ENCODE peak calls at places on chromosomes 2 and 18, in seven cellular contexts. One of them, this sample, is unnamed.

GRCh38 chr2:106885326-106885725 is 641 bp downstream of the ST6GAL2 start:
- DNase-seq in heart right ventricle: no peak
- DNase-seq in bronchial epithelial cell: no peak
- DNase-seq in upper lobe of right lung: no peak
- DNase-seq in DND-41: no peak
- DNase-seq in astrocyte of the spinal cord: peak; percentile 41
- DNase-seq in fibroblast of the aortic adventitia: no peak
- DNase-seq in this sample: no peak

GRCh38 chr2:167438206-167438605 is 549.9 kb downstream of the XIRP2 start:
- DNase-seq in fibroblast of the aortic adventitia: no peak
- DNase-seq in bronchial epithelial cell: peak; percentile 69
- DNase-seq in heart right ventricle: no peak
- DNase-seq in upper lobe of right lung: no peak
- DNase-seq in astrocyte of the spinal cord: peak; percentile 77
- DNase-seq in DND-41: no peak
- DNase-seq in this sample: no peak

GRCh38 chr2:171436307-171436706 is 2.3 kb downstream of the DCAF17 start:
- DNase-seq in bronchial epithelial cell: peak; percentile 93
- DNase-seq in DND-41: no peak
- DNase-seq in heart right ventricle: no peak
- DNase-seq in astrocyte of the spinal cord: peak; percentile 80
- DNase-seq in upper lobe of right lung: no peak
- DNase-seq in fibroblast of the aortic adventitia: peak; percentile 77
- DNase-seq in this sample: no peak

GRCh38 chr2:42834161-42834560 is 41.8 kb upstream of the HAAO start:
- DNase-seq in DND-41: no peak
- DNase-seq in bronchial epithelial cell: no peak
- DNase-seq in fibroblast of the aortic adventitia: no peak
- DNase-seq in astrocyte of the spinal cord: no peak
- DNase-seq in upper lobe of right lung: peak; percentile 63
- DNase-seq in heart right ventricle: no peak
- DNase-seq in this sample: no peak

GRCh38 chr2:133657591-133657990 is 89.3 kb upstream of the NCKAP5 start:
- DNase-seq in DND-41: no peak
- DNase-seq in heart right ventricle: no peak
- DNase-seq in bronchial epithelial cell: no peak
- DNase-seq in upper lobe of right lung: no peak
- DNase-seq in astrocyte of the spinal cord: peak; percentile 82
- DNase-seq in fibroblast of the aortic adventitia: no peak
- DNase-seq in this sample: no peak

GRCh38 chr2:43000242-43001054 is 208.1 kb upstream of the HAAO start:
- DNase-seq in upper lobe of right lung: no peak
- DNase-seq in fibroblast of the aortic adventitia: no peak
- DNase-seq in astrocyte of the spinal cord: no peak
- DNase-seq in heart right ventricle: no peak
- DNase-seq in DND-41: no peak
- DNase-seq in bronchial epithelial cell: peak; percentile 40
- DNase-seq in this sample: peak; percentile 84

GRCh38 chr2:9002313-9002636 is 1.2 kb downstream of the MBOAT2 start:
- DNase-seq in upper lobe of right lung: no peak
- DNase-seq in heart right ventricle: no peak
- DNase-seq in DND-41: no peak
- DNase-seq in astrocyte of the spinal cord: peak; percentile 31
- DNase-seq in fibroblast of the aortic adventitia: peak; percentile 23
- DNase-seq in bronchial epithelial cell: peak; percentile 37
- DNase-seq in this sample: no peak

GRCh38 chr2:86023366-86023712 is 82.3 kb downstream of the POLR1A start:
- DNase-seq in astrocyte of the spinal cord: no peak
- DNase-seq in fibroblast of the aortic adventitia: no peak
- DNase-seq in bronchial epithelial cell: no peak
- DNase-seq in DND-41: no peak
- DNase-seq in heart right ventricle: no peak
- DNase-seq in upper lobe of right lung: no peak
- DNase-seq in this sample: no peak

GRCh38 chr2:64698668-64699444 is 45.1 kb upstream of the SERTAD2 start:
- DNase-seq in heart right ventricle: no peak
- DNase-seq in astrocyte of the spinal cord: peak; percentile 90
- DNase-seq in DND-41: no peak
- DNase-seq in upper lobe of right lung: no peak
- DNase-seq in bronchial epithelial cell: peak; percentile 84
- DNase-seq in fibroblast of the aortic adventitia: peak; percentile 73
- DNase-seq in this sample: no peak

GRCh38 chr2:223247136-223247535 is 195.1 kb downstream of the KCNE4 start:
- DNase-seq in astrocyte of the spinal cord: peak; percentile 55
- DNase-seq in heart right ventricle: no peak
- DNase-seq in upper lobe of right lung: no peak
- DNase-seq in fibroblast of the aortic adventitia: peak; percentile 60
- DNase-seq in DND-41: no peak
- DNase-seq in bronchial epithelial cell: peak; percentile 50
- DNase-seq in this sample: no peak

GRCh38 chr2:95334916-95335641 is 37.9 kb downstream of the KCNIP3 start:
- DNase-seq in heart right ventricle: no peak
- DNase-seq in astrocyte of the spinal cord: peak; percentile 51
- DNase-seq in DND-41: no peak
- DNase-seq in upper lobe of right lung: no peak
- DNase-seq in bronchial epithelial cell: peak; percentile 15
- DNase-seq in fibroblast of the aortic adventitia: peak; percentile 35
- DNase-seq in this sample: no peak

GRCh38 chr2:225512873-225513580 is 113.5 kb downstream of the NYAP2 start:
- DNase-seq in heart right ventricle: no peak
- DNase-seq in astrocyte of the spinal cord: peak; percentile 60
- DNase-seq in DND-41: no peak
- DNase-seq in upper lobe of right lung: no peak
- DNase-seq in fibroblast of the aortic adventitia: peak; percentile 43
- DNase-seq in bronchial epithelial cell: peak; percentile 60
- DNase-seq in this sample: no peak

GRCh38 chr18:50169149-50169548 is 25.8 kb downstream of the MYO5B start:
- DNase-seq in fibroblast of the aortic adventitia: no peak
- DNase-seq in upper lobe of right lung: no peak
- DNase-seq in bronchial epithelial cell: no peak
- DNase-seq in DND-41: no peak
- DNase-seq in heart right ventricle: no peak
- DNase-seq in astrocyte of the spinal cord: no peak
- DNase-seq in this sample: no peak

GRCh38 chr2:24870891-24871705 is 48.9 kb downstream of the ADCY3 start:
- DNase-seq in DND-41: no peak
- DNase-seq in bronchial epithelial cell: no peak
- DNase-seq in upper lobe of right lung: no peak
- DNase-seq in heart right ventricle: no peak
- DNase-seq in fibroblast of the aortic adventitia: no peak
- DNase-seq in astrocyte of the spinal cord: no peak
- DNase-seq in this sample: no peak

GRCh38 chr2:195586062-195586713 is 70.8 kb upstream of the SLC39A10 start:
- DNase-seq in DND-41: no peak
- DNase-seq in heart right ventricle: no peak
- DNase-seq in bronchial epithelial cell: no peak
- DNase-seq in upper lobe of right lung: no peak
- DNase-seq in fibroblast of the aortic adventitia: no peak
- DNase-seq in astrocyte of the spinal cord: no peak
- DNase-seq in this sample: no peak

GRCh38 chr2:1707771-1708351 is 36.5 kb downstream of the PXDN start:
- DNase-seq in fibroblast of the aortic adventitia: peak; percentile 98
- DNase-seq in heart right ventricle: peak; percentile 79
- DNase-seq in astrocyte of the spinal cord: peak; percentile 91
- DNase-seq in upper lobe of right lung: peak; percentile 71
- DNase-seq in DND-41: no peak
- DNase-seq in bronchial epithelial cell: peak; percentile 95
- DNase-seq in this sample: peak; percentile 59

GRCh38 chr2:53740170-53740569 is 27.4 kb upstream of the CHAC2 start:
- DNase-seq in DND-41: no peak
- DNase-seq in fibroblast of the aortic adventitia: peak; percentile 58
- DNase-seq in astrocyte of the spinal cord: peak; percentile 58
- DNase-seq in upper lobe of right lung: no peak
- DNase-seq in heart right ventricle: no peak
- DNase-seq in bronchial epithelial cell: peak; percentile 28
- DNase-seq in this sample: no peak

GRCh38 chr2:230627806-230628724 is 84.6 kb upstream of the CAB39 start:
- DNase-seq in bronchial epithelial cell: peak; percentile 55
- DNase-seq in heart right ventricle: no peak
- DNase-seq in upper lobe of right lung: no peak
- DNase-seq in astrocyte of the spinal cord: peak; percentile 56
- DNase-seq in DND-41: no peak
- DNase-seq in fibroblast of the aortic adventitia: peak; percentile 63
- DNase-seq in this sample: no peak

GRCh38 chr2:223954401-223954800 is 2.9 kb upstream of the MRPL44 start:
- DNase-seq in bronchial epithelial cell: peak; percentile 52
- DNase-seq in upper lobe of right lung: no peak
- DNase-seq in fibroblast of the aortic adventitia: peak; percentile 82
- DNase-seq in astrocyte of the spinal cord: peak; percentile 86
- DNase-seq in heart right ventricle: no peak
- DNase-seq in DND-41: no peak
- DNase-seq in this sample: no peak

GRCh38 chr2:207041279-207041678 is 102.0 kb downstream of the CPO start:
- DNase-seq in bronchial epithelial cell: no peak
- DNase-seq in heart right ventricle: no peak
- DNase-seq in DND-41: no peak
- DNase-seq in astrocyte of the spinal cord: peak; percentile 28
- DNase-seq in upper lobe of right lung: no peak
- DNase-seq in fibroblast of the aortic adventitia: no peak
- DNase-seq in this sample: no peak

GRCh38 chr2:231666171-231667095 is 41.9 kb upstream of the PTMA start:
- DNase-seq in bronchial epithelial cell: peak; percentile 59
- DNase-seq in fibroblast of the aortic adventitia: peak; percentile 84
- DNase-seq in upper lobe of right lung: peak; percentile 98
- DNase-seq in astrocyte of the spinal cord: peak; percentile 90
- DNase-seq in DND-41: no peak
- DNase-seq in heart right ventricle: peak; percentile 95
- DNase-seq in this sample: peak; percentile 98

GRCh38 chr18:47975701-47976100 is 45.2 kb upstream of the SMAD2 start:
- DNase-seq in heart right ventricle: no peak
- DNase-seq in DND-41: no peak
- DNase-seq in fibroblast of the aortic adventitia: no peak
- DNase-seq in astrocyte of the spinal cord: no peak
- DNase-seq in bronchial epithelial cell: no peak
- DNase-seq in upper lobe of right lung: no peak
- DNase-seq in this sample: no peak

GRCh38 chr2:37776487-37776886 is 105.0 kb upstream of the CDC42EP3 start:
- DNase-seq in heart right ventricle: no peak
- DNase-seq in astrocyte of the spinal cord: peak; percentile 88
- DNase-seq in upper lobe of right lung: no peak
- DNase-seq in bronchial epithelial cell: peak; percentile 83
- DNase-seq in DND-41: no peak
- DNase-seq in fibroblast of the aortic adventitia: peak; percentile 84
- DNase-seq in this sample: no peak

GRCh38 chr2:196131384-196131861 is 40.0 kb downstream of the STK17B start:
- DNase-seq in bronchial epithelial cell: peak; percentile 50
- DNase-seq in astrocyte of the spinal cord: peak; percentile 29
- DNase-seq in upper lobe of right lung: no peak
- DNase-seq in fibroblast of the aortic adventitia: peak; percentile 60
- DNase-seq in heart right ventricle: no peak
- DNase-seq in DND-41: peak; percentile 72
- DNase-seq in this sample: peak; percentile 59

GRCh38 chr2:133777607-133778006 is 209.3 kb upstream of the NCKAP5 start:
- DNase-seq in bronchial epithelial cell: peak; percentile 83
- DNase-seq in fibroblast of the aortic adventitia: no peak
- DNase-seq in astrocyte of the spinal cord: no peak
- DNase-seq in heart right ventricle: no peak
- DNase-seq in DND-41: no peak
- DNase-seq in upper lobe of right lung: no peak
- DNase-seq in this sample: no peak

GRCh38 chr2:38374978-38375377 is 2.1 kb downstream of the ATL2 start:
- DNase-seq in astrocyte of the spinal cord: no peak
- DNase-seq in DND-41: no peak
- DNase-seq in heart right ventricle: no peak
- DNase-seq in bronchial epithelial cell: no peak
- DNase-seq in upper lobe of right lung: no peak
- DNase-seq in fibroblast of the aortic adventitia: no peak
- DNase-seq in this sample: no peak

GRCh38 chr18:70072678-70073077 is 125.0 kb upstream of the CD226 start:
- DNase-seq in heart right ventricle: no peak
- DNase-seq in DND-41: no peak
- DNase-seq in bronchial epithelial cell: peak; percentile 52
- DNase-seq in fibroblast of the aortic adventitia: peak; percentile 69
- DNase-seq in upper lobe of right lung: no peak
- DNase-seq in astrocyte of the spinal cord: peak; percentile 42
- DNase-seq in this sample: no peak

GRCh38 chr2:228318218-228318617 is 136.7 kb upstream of the SPHKAP start:
- DNase-seq in heart right ventricle: peak; percentile 14
- DNase-seq in fibroblast of the aortic adventitia: peak; percentile 10
- DNase-seq in upper lobe of right lung: no peak
- DNase-seq in astrocyte of the spinal cord: peak; percentile 8
- DNase-seq in DND-41: no peak
- DNase-seq in bronchial epithelial cell: peak; percentile 14
- DNase-seq in this sample: no peak

GRCh38 chr2:228321019-228321418 is 139.5 kb upstream of the SPHKAP start:
- DNase-seq in bronchial epithelial cell: no peak
- DNase-seq in upper lobe of right lung: no peak
- DNase-seq in astrocyte of the spinal cord: no peak
- DNase-seq in fibroblast of the aortic adventitia: no peak
- DNase-seq in heart right ventricle: peak; percentile 12
- DNase-seq in DND-41: no peak
- DNase-seq in this sample: no peak
- TF ChIP-seq CTCF in bronchial epithelial cell: no peak
- TF ChIP-seq CTCF in upper lobe of right lung: no peak
- TF ChIP-seq CTCF in astrocyte of the spinal cord: no peak
- TF ChIP-seq CTCF in fibroblast of the aortic adventitia: no peak
- TF ChIP-seq CTCF in heart right ventricle: no peak
- TF ChIP-seq CTCF in DND-41: no peak
- TF ChIP-seq CTCF in this sample: no peak

GRCh38 chr18:9404565-9405060 is 70.0 kb downstream of the TWSG1 start:
- DNase-seq in astrocyte of the spinal cord: no peak
- DNase-seq in heart right ventricle: no peak
- DNase-seq in DND-41: no peak
- DNase-seq in fibroblast of the aortic adventitia: no peak
- DNase-seq in upper lobe of right lung: no peak
- DNase-seq in bronchial epithelial cell: no peak
- DNase-seq in this sample: peak; percentile 88
- H3K4me3 ChIP-seq in astrocyte of the spinal cord: no peak overlapping the region
- H3K4me3 ChIP-seq in heart right ventricle: no peak overlapping the region
- H3K4me3 ChIP-seq in DND-41: no peak overlapping the region
- H3K4me3 ChIP-seq in fibroblast of the aortic adventitia: no peak overlapping the region
- H3K4me3 ChIP-seq in upper lobe of right lung: peak overlapping the region; percentile 17
- H3K4me3 ChIP-seq in bronchial epithelial cell: no peak overlapping the region
- H3K4me3 ChIP-seq in this sample: no peak overlapping the region

GRCh38 chr18:28706397-28706796 is 529.5 kb upstream of the CDH2 start:
- DNase-seq in bronchial epithelial cell: no peak
- DNase-seq in DND-41: no peak
- DNase-seq in heart right ventricle: no peak
- DNase-seq in astrocyte of the spinal cord: no peak
- DNase-seq in upper lobe of right lung: no peak
- DNase-seq in fibroblast of the aortic adventitia: no peak
- DNase-seq in this sample: no peak
- TF ChIP-seq CTCF in bronchial epithelial cell: no peak
- TF ChIP-seq CTCF in DND-41: no peak
- TF ChIP-seq CTCF in heart right ventricle: no peak
- TF ChIP-seq CTCF in astrocyte of the spinal cord: no peak
- TF ChIP-seq CTCF in upper lobe of right lung: no peak
- TF ChIP-seq CTCF in fibroblast of the aortic adventitia: no peak
- TF ChIP-seq CTCF in this sample: no peak

DNA sequence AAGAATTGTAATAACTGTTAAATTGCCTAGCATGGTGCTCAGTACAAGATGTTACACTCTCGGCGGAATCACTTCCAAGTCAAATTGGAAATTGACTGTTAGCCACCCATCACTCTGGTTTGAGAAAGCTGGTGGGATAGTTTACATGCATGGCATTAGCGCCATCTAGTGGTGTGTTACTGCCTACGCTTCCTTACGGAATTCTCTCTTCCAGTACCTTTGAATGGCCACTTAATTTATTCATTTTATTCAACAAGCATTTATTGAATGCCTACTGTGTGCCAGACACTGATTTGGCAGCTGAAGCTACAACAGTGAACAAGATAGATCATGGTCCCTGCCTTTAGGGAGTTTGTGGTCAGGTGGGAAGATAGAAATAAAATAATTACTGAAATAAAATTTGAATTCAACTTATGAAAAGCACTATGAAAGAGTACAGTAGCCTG is 171.2 kb downstream of the TMEM247 start:
- DNase-seq in upper lobe of right lung: no peak
- DNase-seq in astrocyte of the spinal cord: peak; percentile 85
- DNase-seq in heart right ventricle: no peak
- DNase-seq in DND-41: peak; percentile 75
- DNase-seq in fibroblast of the aortic adventitia: peak; percentile 94
- DNase-seq in bronchial epithelial cell: peak; percentile 80
- DNase-seq in this sample: peak; percentile 78
- H3K4me3 ChIP-seq in upper lobe of right lung: no peak overlapping the region
- H3K4me3 ChIP-seq in astrocyte of the spinal cord: no peak overlapping the region
- H3K4me3 ChIP-seq in heart right ventricle: no peak overlapping the region
- H3K4me3 ChIP-seq in DND-41: no peak overlapping the region
- H3K4me3 ChIP-seq in fibroblast of the aortic adventitia: no peak overlapping the region
- H3K4me3 ChIP-seq in bronchial epithelial cell: no peak overlapping the region
- H3K4me3 ChIP-seq in this sample: no peak overlapping the region